ENCODE peak calls at places on chromosome 13, in ten cellular contexts. I is NCI-H2171; T is HEK293T; C is heart right ventricle; E is activated naive CD8-positive, alpha-beta T cell treated with anti-CD3 and anti-CD28 coated beads, Interleukin-2, amount 50 U/mL, for 24 hours; H is hepatic stellate cell; L is stimulated activated CD8-positive, alpha-beta memory T cell treated with anti-CD3 and anti-CD28 coated beads, Interleukin-15, amount 100 ng/mL, for 4 hours; A is stimulated activated CD4-positive, alpha-beta T cell treated with anti-CD3 and anti-CD28 coated beads, Interleukin-2, amount 100 ng/mL, for 4 hours; R is GDM1; Y is activated CD8-positive, alpha-beta memory T cell treated with anti-CD3 and anti-CD28 coated beads, Interleukin-2, amount 10 ng/mL, durations not matched to agents 7 days and 5 days. Z is an unnamed sample.

GRCh38 chr13:77061362-77061761 is 34.4 kb upstream of the FBXL3 start:
- DNase-seq in I (no peak), T (no peak), C (no peak), E (no peak), H (no peak), L (no peak), A (no peak), R (no peak), Y (no peak), Z (no peak)

GRCh38 chr13:97506511-97506910 is 72.5 kb downstream of the RAP2A start:
- DNase-seq in I (no peak), T (no peak), C (no peak), E (no peak), H (no peak), L (no peak), A (no peak), R (no peak), Y (no peak), Z (no peak)

GRCh38 chr13:109874921-109875454 is 88.6 kb upstream of the IRS2 start:
- DNase-seq in I (no peak), T (no peak), C (no peak), E (no peak), H (peak), L (no peak), A (no peak), R (no peak), Y (no peak), Z (no peak)

GRCh38 chr13:102788683-102789082 is 10.1 kb downstream of the POGLUT2 start:
- DNase-seq in I (no peak), T (no peak), C (no peak), E (no peak), H (no peak), L (no peak), A (no peak), R (no peak), Y (no peak), Z (no peak)

GRCh38 chr13:81275666-81276258 is 934.8 kb upstream of the SPRY2 start:
- DNase-seq in I (no peak), T (peak), C (no peak), E (no peak), H (no peak), L (no peak), A (no peak), R (no peak), Y (no peak), Z (no peak)

GRCh38 chr13:49563513-49563912 is 21.8 kb downstream of the RCBTB1 start:
- DNase-seq in I (no peak), T (no peak), C (no peak), E (no peak), H (no peak), L (no peak), A (no peak), R (no peak), Y (no peak), Z (no peak)

GRCh38 chr13:29923554-29924481 is 73.4 kb upstream of the UBL3 start:
- DNase-seq in I (no peak), T (peak), C (peak), E (peak), H (peak), L (peak), A (peak), R (no peak), Y (peak), Z (peak)

GRCh38 chr13:76934671-76935070 is 13.6 kb upstream of the ACOD1 start:
- DNase-seq in I (peak), T (no peak), C (no peak), E (no peak), H (no peak), L (no peak), A (no peak), R (no peak), Y (no peak), Z (no peak)

GRCh38 chr13:110788778-110789177 is 75.3 kb downstream of the ING1 start:
- DNase-seq in I (no peak), T (no peak), C (no peak), E (no peak), H (no peak), L (no peak), A (no peak), R (no peak), Y (no peak), Z (no peak)

GRCh38 chr13:111484959-111485358 is 164.5 kb downstream of the TEX29 start:
- DNase-seq in I (no peak), T (no peak), C (no peak), E (no peak), H (no peak), L (no peak), A (no peak), R (no peak), Y (no peak), Z (no peak)

GRCh38 chr13:93409816-93410215 is 183.2 kb downstream of the GPC6 start:
- DNase-seq in I (no peak), T (no peak), C (no peak), E (no peak), H (no peak), L (no peak), A (no peak), R (no peak), Y (no peak), Z (no peak)

GRCh38 chr13:52405767-52406494 is at the start of gene THSD1:
- DNase-seq in I (no peak), T (peak), C (peak), E (peak), H (peak), L (peak), A (no peak), R (no peak), Y (peak), Z (no peak)

GRCh38 chr13:107642841-107643240 is 572.5 kb downstream of the LIG4 start:
- DNase-seq in I (no peak), T (no peak), C (no peak), E (no peak), H (no peak), L (no peak), A (no peak), R (no peak), Y (no peak), Z (no peak)

GRCh38 chr13:66926851-66927524 is 303.1 kb downstream of the PCDH9 start:
- DNase-seq in I (no peak), T (no peak), C (no peak), E (no peak), H (no peak), L (no peak), A (no peak), R (no peak), Y (no peak), Z (no peak)

GRCh38 chr13:40193290-40194203 is 472.9 kb downstream of the FOXO1 start:
- DNase-seq in I (no peak), T (no peak), C (no peak), E (no peak), H (no peak), L (no peak), A (no peak), R (no peak), Y (no peak), Z (no peak)

GRCh38 chr13:41547253-41548000 is 90.1 kb downstream of the RGCC start:
- DNase-seq in I (no peak), T (no peak), C (peak), E (no peak), H (no peak), L (no peak), A (no peak), R (no peak), Y (no peak), Z (no peak)

GRCh38 chr13:93220073-93220472 is 6.5 kb upstream of the GPC6 start:
- DNase-seq in I (peak), T (no peak), C (no peak), E (no peak), H (no peak), L (no peak), A (no peak), R (no peak), Y (no peak), Z (no peak)

GRCh38 chr13:24071423-24072075 is 89.0 kb upstream of the SPATA13 start:
- DNase-seq in I (no peak), T (no peak), C (no peak), E (no peak), H (peak), L (no peak), A (no peak), R (no peak), Y (no peak), Z (no peak)

GRCh38 chr13:20080377-20081164 is 80.3 kb downstream of the GJA3 start:
- DNase-seq in I (no peak), T (no peak), C (no peak), E (no peak), H (no peak), L (no peak), A (no peak), R (no peak), Y (no peak), Z (no peak)

GRCh38 chr13:52147225-52147624 is 12.2 kb downstream of the NEK3 start:
- DNase-seq in I (no peak), T (no peak), C (no peak), E (no peak), H (no peak), L (no peak), A (no peak), R (no peak), Y (no peak), Z (no peak)